ENCODE peak calls at places on chromosomes 16 and 17, in nine cellular contexts. Z, D, Y, H, B, T, S, K and N are unnamed samples.
A peak's percentile ranks its signal among the peaks of the same experiment; 100 is the strongest.

GRCh38 chr17:32693135-32693897 is 183.6 kb downstream of the MYO1D start:
- DNase-seq in Z (no peak), D (no peak), Y (no peak), H (no peak), B (no peak), T (no peak), S (no peak), K (no peak), N (no peak)

GRCh38 chr16:81527477-81528178 is 83.0 kb downstream of the CMIP start:
- DNase-seq in Z (no peak), D (no peak), Y (no peak), H (no peak), B (no peak), T (no peak), S (no peak), K (no peak), N (no peak)

GRCh38 chr16:4283939-4284338 is 11.1 kb upstream of the TFAP4 start:
- DNase-seq in Z (no peak), D (no peak), Y (no peak), H (no peak), B (no peak), T (peak; percentile 67), S (no peak), K (no peak), N (no peak)

GRCh38 chr17:28057731-28058246 is 15.3 kb downstream of the NLK start:
- DNase-seq in Z (no peak), D (no peak), Y (no peak), H (no peak), B (no peak), T (no peak), S (no peak), K (no peak), N (peak; percentile 45)

GRCh38 chr16:85716680-85717038 is 27.9 kb upstream of the GINS2 start:
- DNase-seq in Z (no peak), D (no peak), Y (no peak), H (no peak), B (no peak), T (no peak), S (no peak), K (no peak), N (no peak)

GRCh38 chr16:69930117-69930776 is 20.9 kb upstream of the CLEC18A start:
- DNase-seq in Z (peak; percentile 43), D (peak; percentile 60), Y (peak; percentile 32), H (peak; percentile 32), B (peak; percentile 61), T (peak; percentile 32), S (no peak), K (peak; percentile 52), N (peak; percentile 79)

GRCh38 chr16:23027386-23027785 is 121.9 kb downstream of the USP31 start:
- DNase-seq in Z (no peak), D (no peak), Y (no peak), H (no peak), B (no peak), T (no peak), S (no peak), K (no peak), N (no peak)

GRCh38 chr17:17874478-17874877 is 37.7 kb upstream of the SREBF1 start:
- DNase-seq in Z (no peak), D (no peak), Y (no peak), H (no peak), B (no peak), T (no peak), S (no peak), K (no peak), N (no peak)

GRCh38 chr16:64416232-64417010 is 705.4 kb downstream of the CDH11 start:
- DNase-seq in Z (no peak), D (no peak), Y (no peak), H (no peak), B (no peak), T (no peak), S (no peak), K (peak; percentile 52), N (no peak)

GRCh38 chr17:6677946-6678345 is 26.4 kb downstream of the C17orf100 start:
- DNase-seq in Z (no peak), D (no peak), Y (no peak), H (no peak), B (no peak), T (no peak), S (no peak), K (no peak), N (no peak)

GRCh38 chr16:55471448-55472097 is 7.4 kb upstream of the MMP2 start:
- DNase-seq in Z (no peak), D (no peak), Y (no peak), H (no peak), B (no peak), T (peak; percentile 41), S (no peak), K (no peak), N (peak; percentile 40)

GRCh38 chr17:78324391-78325075 is 35.3 kb downstream of the SOCS3 start:
- DNase-seq in Z (peak; percentile 60), D (peak; percentile 35), Y (peak; percentile 91), H (peak; percentile 38), B (peak; percentile 65), T (no peak), S (peak; percentile 66), K (no peak), N (peak; percentile 78)

GRCh38 chr17:81251943-81252301 is 12.8 kb downstream of the NDUFAF8 start:
- DNase-seq in Z (peak; percentile 30), D (no peak), Y (no peak), H (no peak), B (no peak), T (no peak), S (no peak), K (no peak), N (no peak)
- H3K27me3 ChIP-seq in Z (no peaks in the 10 kb centered on the region), D (no peaks in the 10 kb centered on the region), Y (no peaks in the 10 kb centered on the region), H (no peaks in the 10 kb centered on the region), B (no peaks in the 10 kb centered on the region), T (no peaks in the 10 kb centered on the region), S (no peaks in the 10 kb centered on the region), K (no peaks in the 10 kb centered on the region), N (no peaks in the 10 kb centered on the region)

DNA sequence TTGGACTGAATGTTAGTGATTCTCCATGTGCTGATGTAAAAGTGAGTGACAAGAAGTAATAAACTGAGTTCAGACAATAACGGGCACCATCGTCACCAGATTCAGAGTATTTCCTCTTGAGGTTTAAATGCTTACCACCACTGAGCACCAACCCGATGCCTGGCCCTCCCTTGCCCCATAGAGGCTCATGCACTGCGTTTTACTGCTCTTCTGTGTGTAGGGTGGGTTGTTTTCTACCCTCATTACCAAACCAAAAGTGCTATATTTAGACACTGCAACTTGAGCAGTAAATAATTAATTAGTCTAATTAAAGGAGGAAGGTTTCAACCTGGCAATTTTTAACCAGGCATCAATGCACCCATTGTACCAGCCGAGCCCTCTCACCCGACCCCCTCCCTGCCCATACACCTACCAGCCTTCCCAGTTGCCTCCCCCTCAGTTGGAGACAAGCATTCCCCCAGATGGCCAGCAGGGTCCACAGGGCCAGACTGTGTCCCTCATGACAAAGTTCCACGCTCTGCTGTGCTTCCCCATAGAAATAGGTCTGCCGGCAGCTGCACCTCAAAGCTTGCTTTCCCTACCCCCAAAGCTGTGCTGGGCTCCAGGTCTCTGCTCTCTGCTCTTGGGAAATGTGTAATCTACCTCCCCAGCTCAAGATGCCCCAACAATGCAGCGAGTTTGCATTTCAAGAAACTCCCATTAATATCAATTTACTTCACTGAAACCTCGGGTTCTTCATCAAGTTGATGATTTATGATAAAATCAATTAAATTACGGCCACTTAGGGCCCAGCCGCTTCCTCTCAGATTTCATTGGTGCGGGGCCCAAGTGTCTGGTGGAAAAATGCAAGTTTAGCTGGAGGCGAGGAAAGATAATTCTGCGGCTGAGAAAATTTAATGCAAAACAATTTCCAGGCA is 16.0 kb downstream of the HOXB4 start:
- DNase-seq in Z (no peak), D (no peak), Y (no peak), H (no peak), B (no peak), T (no peak), S (no peak), K (no peak), N (no peak)
- H3K27me3 ChIP-seq in Z (no peaks in the 10 kb centered on the region), D (no peaks in the 10 kb centered on the region), Y (peaks cover 99% of the 10 kb centered on the region), H (no peaks in the 10 kb centered on the region), B (no peaks in the 10 kb centered on the region), T (no peaks in the 10 kb centered on the region), S (peaks cover 9% of the 10 kb centered on the region), K (no peaks in the 10 kb centered on the region), N (peaks cover 92% of the 10 kb centered on the region)

GRCh38 chr17:43780135-43780534 is at the start of gene CFAP97D1:
- DNase-seq in Z (no peak), D (no peak), Y (no peak), H (no peak), B (no peak), T (no peak), S (no peak), K (no peak), N (no peak)

GRCh38 chr17:43779145-43780125 is 658 bp upstream of the DUSP3 start:
- DNase-seq in Z (no peak), D (no peak), Y (no peak), H (no peak), B (no peak), T (no peak), S (no peak), K (no peak), N (no peak)

GRCh38 chr17:43784068-43784467 is 3.8 kb downstream of the CFAP97D1 start:
- DNase-seq in Z (no peak), D (no peak), Y (no peak), H (no peak), B (no peak), T (no peak), S (no peak), K (no peak), N (no peak)

GRCh38 chr17:43784628-43785101 is 4.4 kb downstream of the CFAP97D1 start:
- DNase-seq in Z (no peak), D (no peak), Y (no peak), H (no peak), B (no peak), T (no peak), S (no peak), K (no peak), N (no peak)

GRCh38 chr17:43782903-43783462 is 2.7 kb downstream of the CFAP97D1 start:
- DNase-seq in Z (no peak), D (no peak), Y (no peak), H (no peak), B (no peak), T (no peak), S (no peak), K (no peak), N (no peak)
- H3K27me3 ChIP-seq in Z (peaks cover 19% of the 10 kb centered on the region), D (no peaks in the 10 kb centered on the region), Y (no peaks in the 10 kb centered on the region), H (peaks cover 20% of the 10 kb centered on the region), B (no peaks in the 10 kb centered on the region), T (peaks cover 20% of the 10 kb centered on the region), S (no peaks in the 10 kb centered on the region), K (peaks cover 82% of the 10 kb centered on the region), N (no peaks in the 10 kb centered on the region)

GRCh38 chr17:49978501-49978900 is 9.5 kb downstream of the DLX4 start:
- DNase-seq in Z (no peak), D (no peak), Y (no peak), H (no peak), B (no peak), T (no peak), S (no peak), K (no peak), N (no peak)

GRCh38 chr17:49984283-49984682 is 10.7 kb downstream of the DLX3 start:
- DNase-seq in Z (no peak), D (no peak), Y (no peak), H (no peak), B (no peak), T (no peak), S (no peak), K (no peak), N (no peak)

GRCh38 chr17:49977463-49978389 is 8.7 kb downstream of the DLX4 start:
- DNase-seq in Z (no peak), D (no peak), Y (no peak), H (no peak), B (no peak), T (no peak), S (no peak), K (no peak), N (no peak)

GRCh38 chr17:49979748-49980479 is 10.9 kb downstream of the DLX4 start:
- DNase-seq in Z (no peak), D (no peak), Y (no peak), H (no peak), B (no peak), T (no peak), S (no peak), K (no peak), N (no peak)

GRCh38 chr17:49980703-49981197 is 11.8 kb downstream of the DLX4 start:
- DNase-seq in Z (no peak), D (no peak), Y (no peak), H (no peak), B (no peak), T (no peak), S (no peak), K (no peak), N (peak; percentile 44)
- H3K27me3 ChIP-seq in Z (peaks cover 81% of the 10 kb centered on the region), D (no peaks in the 10 kb centered on the region), Y (peaks cover 99% of the 10 kb centered on the region), H (no peaks in the 10 kb centered on the region), B (no peaks in the 10 kb centered on the region), T (no peaks in the 10 kb centered on the region), S (no peaks in the 10 kb centered on the region), K (peaks cover 93% of the 10 kb centered on the region), N (peaks cover 23% of the 10 kb centered on the region)